ENCODE peak calls at places on chromosomes 12 and 14, in eight cellular contexts. D is MG63; L is NAMALWA; F is naive thymus-derived CD8-positive, alpha-beta T cell; Y is progenitor cell of endocrine pancreas; G is left lobe of liver; R is T-cell; U is AML-193. N is an unnamed sample.

GRCh38 chr14:103337794-103338193 is 3.8 kb downstream of the EIF5 start:
- DNase-seq in D (no peak), L (no peak), F (no peak), Y (no peak), G (no peak), R (no peak), U (no peak), N (no peak)

GRCh38 chr12:15216036-15216889 is 5.0 kb downstream of the RERG start:
- DNase-seq in D (no peak), L (no peak), F (no peak), Y (no peak), G (no peak), R (no peak), U (no peak), N (peak; percentile 17)

GRCh38 chr12:122517877-122518276 is 8.9 kb downstream of the RSRC2 start:
- DNase-seq in D (peak; percentile 88), L (no peak), F (no peak), Y (no peak), G (no peak), R (no peak), U (no peak), N (peak; percentile 75)

GRCh38 chr14:79373451-79373850 is 837.9 kb downstream of the DIO2 start:
- DNase-seq in D (no peak), L (no peak), F (no peak), Y (no peak), G (no peak), R (no peak), U (no peak), N (no peak)

GRCh38 chr14:71662291-71662790 is 269.9 kb upstream of the RGS6 start:
- DNase-seq in D (no peak), L (no peak), F (no peak), Y (no peak), G (no peak), R (no peak), U (no peak), N (no peak)

GRCh38 chr12:102067574-102068258 is 5.9 kb upstream of the WASHC3 start:
- DNase-seq in D (no peak), L (no peak), F (no peak), Y (no peak), G (no peak), R (no peak), U (no peak), N (no peak)

GRCh38 chr12:27277846-27278260 is 33.8 kb downstream of the STK38L start:
- DNase-seq in D (peak; percentile 60), L (no peak), F (no peak), Y (no peak), G (no peak), R (no peak), U (no peak), N (no peak)

GRCh38 chr12:40569626-40570179 is 122.5 kb upstream of the CNTN1 start:
- DNase-seq in D (no peak), L (no peak), F (no peak), Y (no peak), G (no peak), R (no peak), U (no peak), N (no peak)

GRCh38 chr12:101498252-101498651 is 23.1 kb downstream of the SPIC start:
- DNase-seq in D (no peak), L (no peak), F (no peak), Y (no peak), G (no peak), R (no peak), U (no peak), N (no peak)

GRCh38 chr14:67567654-67568053 is 32.4 kb downstream of the PIGH start:
- DNase-seq in D (no peak), L (no peak), F (no peak), Y (no peak), G (no peak), R (no peak), U (no peak), N (no peak)

GRCh38 chr12:6684609-6685008 is 4.6 kb downstream of the ZNF384 start:
- DNase-seq in D (no peak), L (peak; percentile 74), F (no peak), Y (no peak), G (no peak), R (peak; percentile 31), U (peak; percentile 49), N (peak; percentile 84)

GRCh38 chr12:77388611-77389265 is 323.4 kb upstream of the E2F7 start:
- DNase-seq in D (no peak), L (no peak), F (no peak), Y (no peak), G (no peak), R (no peak), U (no peak), N (no peak)

GRCh38 chr14:102510616-102511520 is 1.3 kb upstream of the ANKRD9 start:
- DNase-seq in D (no peak), L (peak; percentile 52), F (no peak), Y (peak; percentile 67), G (no peak), R (no peak), U (no peak), N (peak; percentile 56)

GRCh38 chr12:58479403-58479802 is 440.9 kb downstream of the LRIG3 start:
- DNase-seq in D (no peak), L (no peak), F (no peak), Y (no peak), G (no peak), R (no peak), U (no peak), N (no peak)

GRCh38 chr12:45235087-45236025 is 19.5 kb downstream of the ANO6 start:
- DNase-seq in D (peak; percentile 75), L (no peak), F (no peak), Y (no peak), G (no peak), R (no peak), U (peak; percentile 9), N (peak; percentile 44)

GRCh38 chr12:2076196-2076570 is 23.4 kb downstream of the CACNA1C start:
- DNase-seq in D (no peak), L (no peak), F (no peak), Y (no peak), G (no peak), R (no peak), U (no peak), N (no peak)

GRCh38 chr12:113162102-113163029 is 12.8 kb downstream of the CFAP73 start:
- DNase-seq in D (peak; percentile 17), L (peak; percentile 77), F (no peak), Y (no peak), G (peak; percentile 79), R (no peak), U (no peak), N (no peak)

GRCh38 chr12:46504494-46504893 is 131.9 kb upstream of the SLC38A2 start:
- DNase-seq in D (no peak), L (no peak), F (no peak), Y (no peak), G (no peak), R (no peak), U (no peak), N (no peak)

GRCh38 chr12:89261982-89262381 is 90.3 kb downstream of the DUSP6 start:
- DNase-seq in D (no peak), L (no peak), F (no peak), Y (no peak), G (no peak), R (no peak), U (no peak), N (no peak)

GRCh38 chr14:23831591-23831990 is 122.0 kb upstream of the DHRS4 start:
- DNase-seq in D (no peak), L (no peak), F (no peak), Y (no peak), G (no peak), R (no peak), U (no peak), N (no peak)

GRCh38 chr12:90062799-90063198 is 354.2 kb upstream of the ATP2B1 start:
- DNase-seq in D (no peak), L (peak; percentile 2), F (no peak), Y (no peak), G (no peak), R (no peak), U (no peak), N (peak; percentile 29)

GRCh38 chr14:62185078-62185477 is 422.9 kb downstream of the SNAPC1 start:
- DNase-seq in D (no peak), L (no peak), F (no peak), Y (no peak), G (no peak), R (no peak), U (no peak), N (no peak)